ENCODE peak calls at places on chromosomes 7 and 10, in nine cellular contexts. G is HCT116; R is astrocyte; S is AG10803; M is lung; F is bronchial epithelial cell; H is RWPE1; Q is astrocyte of the spinal cord; Z is CD8-positive, alpha-beta T cell. X is an unnamed sample.

GRCh38 chr10:3914702-3915101 is 129.7 kb upstream of the KLF6 start:
- DNase-seq in H (no peak), M (no peak), Z (no peak), G (no peak), R (no peak), S (no peak), F (no peak), Q (no peak), X (no peak)

GRCh38 chr10:15363031-15363430 is 8.1 kb downstream of the FAM171A1 start:
- DNase-seq in H (no peak), G (no peak), R (no peak), M (no peak), F (no peak), Q (no peak), S (peak; percentile 25), Z (no peak), X (no peak)

GRCh38 chr10:75191821-75192568 is 18.6 kb upstream of the VDAC2 start:
- DNase-seq in Q (peak; percentile 79), M (peak; percentile 65), R (peak; percentile 88), Z (no peak), H (peak; percentile 85), F (peak; percentile 96), S (peak; percentile 93), G (no peak), X (no peak)

GRCh38 chr7:106891545-106892410 is 26.7 kb downstream of the PIK3CG start:
- DNase-seq in S (no peak), R (no peak), F (peak; percentile 13), Z (no peak), Q (no peak), G (no peak), M (no peak), H (no peak), X (no peak)

GRCh38 chr10:77553966-77554365 is 83.6 kb downstream of the KCNMA1 start:
- DNase-seq in G (no peak), S (no peak), F (peak; percentile 29), R (peak; percentile 20), M (no peak), Z (no peak), Q (peak; percentile 43), H (no peak), X (no peak)

GRCh38 chr7:70355591-70356323 is 757.5 kb downstream of the AUTS2 start:
- DNase-seq in Q (peak; percentile 15), Z (no peak), S (no peak), M (no peak), R (no peak), G (no peak), F (no peak), H (no peak), X (no peak)

GRCh38 chr10:47031251-47031952 is 120.2 kb downstream of the PTPN20 start:
- DNase-seq in R (no peak), Q (no peak), G (peak; percentile 23), H (no peak), M (no peak), F (peak; percentile 15), Z (no peak), S (peak; percentile 69), X (peak; percentile 1)

GRCh38 chr10:75397571-75397921 is 4.0 kb downstream of the ZNF503 start:
- DNase-seq in Z (no peak), R (no peak), G (no peak), F (no peak), M (no peak), Q (peak; percentile 41), H (no peak), S (no peak), X (no peak)

DNA sequence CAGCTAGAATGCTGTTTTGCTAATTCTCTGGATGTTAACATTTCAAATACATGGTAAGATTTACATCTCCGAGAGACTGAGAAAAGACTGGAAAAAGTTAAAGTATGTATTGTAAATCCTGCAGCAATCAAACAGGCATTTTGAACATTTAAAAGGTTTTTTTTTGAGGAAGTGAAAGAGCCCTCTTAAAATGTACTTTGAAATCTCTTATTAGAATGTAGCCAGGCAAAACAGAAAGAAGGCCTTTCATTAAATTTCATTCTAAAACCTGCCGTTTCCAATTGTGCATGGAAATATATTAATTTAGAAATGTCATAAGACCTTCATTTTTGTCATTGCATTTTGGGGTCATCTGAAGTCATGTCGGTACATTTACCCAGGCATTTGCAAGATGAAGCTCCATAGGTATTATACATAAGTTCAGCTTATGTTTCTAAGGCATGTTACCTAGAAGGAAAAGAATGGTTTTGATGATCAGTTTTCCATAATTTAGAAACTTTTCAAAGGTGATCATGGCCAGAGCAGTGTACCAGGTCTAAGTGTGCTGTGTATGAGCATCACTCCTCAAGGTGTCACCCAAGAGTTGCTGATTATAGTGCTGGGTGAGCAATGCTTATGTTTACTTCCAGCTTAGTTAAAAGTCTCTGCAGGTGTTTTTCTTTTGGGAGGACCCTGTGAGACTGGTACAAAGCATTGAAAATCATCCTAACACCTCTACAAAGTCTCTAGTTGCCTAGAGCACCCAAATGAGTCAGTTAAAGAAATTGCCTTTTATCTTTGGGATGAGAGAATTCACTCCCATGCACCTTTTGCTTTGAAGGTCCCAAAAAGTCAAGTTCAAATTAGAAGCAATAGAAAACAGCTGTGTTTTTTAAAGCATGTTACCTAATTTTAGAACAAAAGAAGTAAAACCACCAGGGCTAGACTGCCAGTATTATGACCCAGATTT is 7.1 kb downstream of the ZNF736 start:
- DNase-seq in M (no peak), H (no peak), F (no peak), R (no peak), G (no peak), S (no peak), Q (no peak), Z (no peak), X (no peak)
- TF ChIP-seq CTCF in M (no peak), H (no peak), F (peak; percentile 7), R (no peak), G (no peak), S (no peak), Q (no peak), Z (no peak), X (no peak)

GRCh38 chr7:6248581-6248980 is 23.8 kb downstream of the CYTH3 start:
- DNase-seq in M (no peak), Q (no peak), H (peak; percentile 66), G (no peak), Z (no peak), S (peak; percentile 74), R (peak; percentile 83), F (peak; percentile 86), X (no peak)

GRCh38 chr7:6251653-6252052 is 20.8 kb downstream of the CYTH3 start:
- DNase-seq in G (no peak), Z (no peak), H (no peak), M (no peak), F (no peak), R (peak; percentile 56), Q (peak; percentile 51), S (peak; percentile 81), X (no peak)

GRCh38 chr7:6252310-6252709 is 20.1 kb downstream of the CYTH3 start:
- DNase-seq in Z (no peak), Q (peak; percentile 64), R (peak; percentile 84), H (peak; percentile 25), G (no peak), M (no peak), F (no peak), S (peak; percentile 92), X (no peak)

GRCh38 chr7:6252748-6253147 is 19.7 kb downstream of the CYTH3 start:
- DNase-seq in Z (no peak), F (no peak), G (no peak), S (peak; percentile 84), H (no peak), Q (no peak), M (no peak), R (peak; percentile 83), X (no peak)

GRCh38 chr7:6250364-6250833 is 22.0 kb downstream of the CYTH3 start:
- DNase-seq in S (peak; percentile 56), Q (no peak), H (peak; percentile 55), M (no peak), Z (no peak), G (no peak), R (no peak), F (peak; percentile 83), X (no peak)
- TF ChIP-seq CTCF in S (no peak), Q (no peak), H (no peak), M (no peak), Z (no peak), G (no peak), R (no peak), F (no peak), X (no peak)

DNA sequence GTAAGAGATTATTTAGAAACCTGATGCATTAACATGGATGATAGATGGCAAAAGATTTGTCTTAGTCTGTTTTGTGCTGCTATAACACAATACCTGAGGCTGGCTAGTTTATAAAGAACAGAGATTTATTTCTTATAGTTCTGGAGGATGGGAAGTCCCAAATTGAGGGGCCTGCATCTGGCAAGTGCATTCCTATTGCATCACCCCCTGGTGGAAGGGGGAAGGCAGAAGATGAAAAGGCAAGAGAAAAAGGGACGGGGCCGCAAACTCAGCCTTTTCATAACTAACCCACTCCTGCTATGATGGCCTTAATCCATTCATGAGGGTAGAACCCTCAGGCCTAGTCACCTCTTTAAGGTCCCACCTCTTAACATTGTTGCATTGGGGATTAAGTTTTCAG is 153.4 kb upstream of the LRGUK start:
- DNase-seq in F (no peak), G (no peak), Z (no peak), R (no peak), S (no peak), H (no peak), Q (no peak), M (no peak), X (no peak)
- TF ChIP-seq CTCF in F (no peak), G (no peak), Z (no peak), R (no peak), S (no peak), H (no peak), Q (no peak), M (no peak), X (no peak)

DNA sequence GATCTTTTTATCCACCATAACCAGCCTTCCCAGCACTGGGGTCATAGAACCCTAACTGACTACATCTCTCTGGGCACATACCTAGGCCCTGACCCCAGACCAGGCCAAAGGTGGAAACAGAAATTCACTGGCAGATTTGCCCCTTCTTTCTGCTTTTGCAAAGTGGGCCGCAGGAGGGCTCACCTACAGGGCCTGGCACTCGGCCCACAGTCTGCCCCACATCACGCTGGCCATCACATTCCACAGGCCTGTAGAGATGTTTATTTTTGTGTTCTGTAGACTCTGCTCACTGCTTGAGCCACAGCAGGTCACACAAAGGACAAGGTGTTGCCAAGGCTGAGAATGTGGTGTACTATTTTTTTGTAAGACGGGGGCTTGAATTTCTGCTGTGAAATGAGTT is 58.7 kb downstream of the SLC16A12 start:
- DNase-seq in H (no peak), M (peak; percentile 55), S (no peak), F (no peak), R (peak; percentile 90), G (no peak), Q (peak; percentile 91), Z (no peak), X (no peak)
- TF ChIP-seq CTCF in H (no peak), M (no peak), S (no peak), F (no peak), R (no peak), G (no peak), Q (no peak), Z (no peak), X (no peak)

GRCh38 chr7:91046322-91047088 is 217.7 kb upstream of the FZD1 start:
- DNase-seq in Q (peak; percentile 16), G (no peak), M (no peak), S (peak; percentile 44), H (no peak), Z (no peak), F (peak; percentile 7), R (no peak), X (no peak)
- TF ChIP-seq CTCF in Q (no peak), G (peak; percentile 55), M (no peak), S (peak; percentile 54), H (peak; percentile 65), Z (no peak), F (peak; percentile 2), R (peak; percentile 19), X (no peak)